ENCODE peak calls at places on chromosomes 11 and 22, in six cellular contexts. One of them, this sample, is unnamed.

GRCh38 chr11:113593698-113594308 is 112.3 kb downstream of the TMPRSS5 start:
- DNase-seq in HCT116: no peak
- DNase-seq in endodermal cell: no peak
- DNase-seq in adipocyte: no peak
- DNase-seq in neural progenitor cell: no peak
- DNase-seq in astrocyte: peak; percentile 42
- DNase-seq in this sample: no peak

GRCh38 chr11:65121447-65121864 is 478 bp downstream of the FAU start:
- DNase-seq in adipocyte: peak; percentile 42
- DNase-seq in astrocyte: no peak
- DNase-seq in endodermal cell: peak; percentile 55
- DNase-seq in neural progenitor cell: peak; percentile 39
- DNase-seq in HCT116: no peak
- DNase-seq in this sample: peak; percentile 70

GRCh38 chr11:110777765-110778164 is 65.5 kb upstream of the ARHGAP20 start:
- DNase-seq in endodermal cell: no peak
- DNase-seq in adipocyte: peak; percentile 56
- DNase-seq in neural progenitor cell: no peak
- DNase-seq in HCT116: no peak
- DNase-seq in astrocyte: peak; percentile 61
- DNase-seq in this sample: no peak

GRCh38 chr11:126431401-126432064 is 76.0 kb downstream of the ST3GAL4 start:
- DNase-seq in endodermal cell: no peak
- DNase-seq in HCT116: no peak
- DNase-seq in astrocyte: peak; percentile 75
- DNase-seq in neural progenitor cell: no peak
- DNase-seq in adipocyte: peak; percentile 80
- DNase-seq in this sample: no peak

GRCh38 chr11:131033151-131033651 is 116.9 kb upstream of the SNX19 start:
- DNase-seq in adipocyte: peak; percentile 77
- DNase-seq in HCT116: peak; percentile 12
- DNase-seq in neural progenitor cell: no peak
- DNase-seq in endodermal cell: peak; percentile 77
- DNase-seq in astrocyte: peak; percentile 99
- DNase-seq in this sample: peak; percentile 77

GRCh38 chr11:12889243-12889642 is 119.9 kb upstream of the RASSF10 start:
- DNase-seq in neural progenitor cell: no peak
- DNase-seq in astrocyte: peak; percentile 77
- DNase-seq in adipocyte: peak; percentile 90
- DNase-seq in endodermal cell: no peak
- DNase-seq in HCT116: no peak
- DNase-seq in this sample: no peak

GRCh38 chr11:119584193-119585037 is 144.6 kb downstream of the NECTIN1 start:
- DNase-seq in astrocyte: peak; percentile 89
- DNase-seq in adipocyte: peak; percentile 70
- DNase-seq in HCT116: no peak
- DNase-seq in endodermal cell: peak; percentile 89
- DNase-seq in neural progenitor cell: peak; percentile 95
- DNase-seq in this sample: peak; percentile 88

GRCh38 chr11:83736689-83737088 is 450.5 kb upstream of the CCDC90B start:
- DNase-seq in adipocyte: no peak
- DNase-seq in astrocyte: no peak
- DNase-seq in endodermal cell: no peak
- DNase-seq in neural progenitor cell: no peak
- DNase-seq in HCT116: no peak
- DNase-seq in this sample: no peak

DNA sequence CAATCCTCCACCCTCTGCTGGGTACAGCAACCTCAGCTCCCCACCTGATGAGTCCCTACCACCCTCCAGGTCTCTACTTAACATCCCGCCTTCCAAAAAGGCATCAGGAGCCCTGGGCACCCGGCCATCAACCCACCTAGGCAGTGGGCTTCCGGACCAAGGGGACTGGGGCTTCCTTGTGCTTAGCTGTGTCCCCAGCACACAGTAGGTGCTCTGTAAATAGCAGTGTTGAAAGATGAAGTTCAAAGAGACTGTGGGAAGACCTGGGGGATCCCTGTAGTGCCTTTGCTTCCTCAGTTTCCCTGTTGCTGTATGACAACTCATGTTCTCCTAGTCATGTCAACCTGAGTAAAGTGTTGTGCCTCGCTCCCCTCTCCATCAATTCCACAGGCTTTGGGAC is 21.0 kb downstream of the VWCE start:
- DNase-seq in endodermal cell: no peak
- DNase-seq in neural progenitor cell: no peak
- DNase-seq in adipocyte: no peak
- DNase-seq in HCT116: no peak
- DNase-seq in astrocyte: no peak
- DNase-seq in this sample: no peak
- H3K9ac ChIP-seq in endodermal cell: no peak overlapping the region
- H3K9ac ChIP-seq in neural progenitor cell: no peak overlapping the region
- H3K9ac ChIP-seq in adipocyte: no peak overlapping the region
- H3K9ac ChIP-seq in HCT116: no peak overlapping the region
- H3K9ac ChIP-seq in astrocyte: no peak overlapping the region
- H3K9ac ChIP-seq in this sample: no peak overlapping the region

DNA sequence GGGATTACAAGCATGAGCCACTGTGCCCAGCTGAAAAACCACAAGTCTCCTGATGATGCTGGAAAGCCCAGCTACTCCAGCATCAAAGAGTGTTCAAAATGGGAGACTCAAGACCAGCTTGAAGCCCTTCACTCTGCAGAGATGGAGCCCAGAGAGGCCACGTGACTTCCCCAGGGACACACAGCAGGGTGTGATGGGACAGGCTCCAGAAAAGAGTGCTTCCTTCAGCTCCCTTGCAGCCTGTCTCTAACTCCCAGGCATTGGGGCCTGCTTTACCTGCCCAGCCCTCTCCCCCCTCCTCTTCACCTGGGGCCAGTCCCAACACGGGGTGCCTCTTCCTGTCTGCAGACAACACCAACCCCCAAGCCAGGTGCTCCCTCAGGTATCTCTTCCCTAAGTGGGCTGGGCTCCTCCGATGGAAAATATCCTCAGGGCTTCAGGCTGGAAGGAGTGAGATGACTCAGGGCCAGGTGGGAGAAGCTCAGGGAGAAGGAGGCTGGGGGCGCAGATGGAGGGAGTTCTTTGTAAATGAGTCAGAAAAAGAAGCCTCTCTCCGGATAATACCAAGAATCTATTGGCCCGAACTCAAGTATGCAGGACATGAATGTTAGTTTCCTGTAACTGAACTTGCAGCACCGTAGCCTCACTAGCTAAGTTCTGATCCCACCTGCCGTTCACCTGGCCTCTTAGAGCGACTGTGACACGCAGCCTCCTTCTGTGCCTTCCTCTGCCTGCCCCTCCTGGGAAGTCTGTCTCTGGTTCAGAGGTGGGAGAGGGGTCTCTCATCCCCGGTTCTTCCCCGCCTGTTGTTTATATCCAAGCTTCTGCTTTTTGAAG is 326.6 kb downstream of the MN1 start:
- DNase-seq in HCT116: peak; percentile 66
- DNase-seq in neural progenitor cell: no peak
- DNase-seq in endodermal cell: peak; percentile 89
- DNase-seq in astrocyte: peak; percentile 96
- DNase-seq in adipocyte: peak; percentile 80
- DNase-seq in this sample: no peak
- H3K4me1 ChIP-seq in HCT116: peaks cover 47% of the 10 kb centered on the region
- H3K4me1 ChIP-seq in neural progenitor cell: peaks cover 34% of the 10 kb centered on the region
- H3K4me1 ChIP-seq in endodermal cell: peaks cover 4% of the 10 kb centered on the region
- H3K4me1 ChIP-seq in astrocyte: peaks cover 37% of the 10 kb centered on the region
- H3K4me1 ChIP-seq in adipocyte: peaks cover 22% of the 10 kb centered on the region
- H3K4me1 ChIP-seq in this sample: no peaks in the 10 kb centered on the region

DNA sequence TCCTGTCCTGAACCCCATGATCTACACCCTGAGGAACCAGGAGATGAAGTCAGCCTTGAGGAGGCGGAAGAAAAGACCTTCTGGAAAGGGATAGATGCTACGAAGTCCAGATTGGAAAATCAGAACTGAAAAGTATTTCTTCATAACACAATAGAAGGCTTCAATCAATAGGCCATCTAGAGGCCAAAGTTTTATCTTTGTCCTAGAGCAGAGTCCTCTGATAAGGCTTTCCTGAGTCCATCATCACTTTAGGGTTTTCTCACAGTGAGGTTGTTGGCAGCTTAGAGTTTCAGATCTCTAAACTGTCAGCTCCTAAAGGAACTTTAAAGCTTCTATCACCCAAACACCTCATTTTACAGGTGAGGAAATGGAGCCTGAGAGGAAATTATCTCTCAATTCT is 21.3 kb downstream of the OR4D9 start:
- DNase-seq in HCT116: no peak
- DNase-seq in endodermal cell: no peak
- DNase-seq in adipocyte: no peak
- DNase-seq in astrocyte: no peak
- DNase-seq in neural progenitor cell: no peak
- DNase-seq in this sample: no peak
- H3K9ac ChIP-seq in HCT116: no peak overlapping the region
- H3K9ac ChIP-seq in endodermal cell: no peak overlapping the region
- H3K9ac ChIP-seq in adipocyte: no peak overlapping the region
- H3K9ac ChIP-seq in astrocyte: no peak overlapping the region
- H3K9ac ChIP-seq in neural progenitor cell: no peak overlapping the region
- H3K9ac ChIP-seq in this sample: no peak overlapping the region

GRCh38 chr22:20566420-20567260 is 59.2 kb downstream of the MED15 start:
- DNase-seq in astrocyte: peak; percentile 79
- DNase-seq in HCT116: no peak
- DNase-seq in endodermal cell: no peak
- DNase-seq in adipocyte: peak; percentile 93
- DNase-seq in neural progenitor cell: no peak
- DNase-seq in this sample: no peak
- H3K4me1 ChIP-seq in astrocyte: peaks cover 47% of the 10 kb centered on the region
- H3K4me1 ChIP-seq in HCT116: peaks cover 64% of the 10 kb centered on the region
- H3K4me1 ChIP-seq in endodermal cell: no peaks in the 10 kb centered on the region
- H3K4me1 ChIP-seq in adipocyte: peaks cover 68% of the 10 kb centered on the region
- H3K4me1 ChIP-seq in neural progenitor cell: no peaks in the 10 kb centered on the region
- H3K4me1 ChIP-seq in this sample: peaks cover 28% of the 10 kb centered on the region

GRCh38 chr11:44835326-44835725 is 108.6 kb downstream of the TSPAN18 start:
- DNase-seq in adipocyte: no peak
- DNase-seq in astrocyte: no peak
- DNase-seq in HCT116: no peak
- DNase-seq in endodermal cell: no peak
- DNase-seq in neural progenitor cell: no peak
- DNase-seq in this sample: no peak
- H3K9ac ChIP-seq in adipocyte: no peak overlapping the region
- H3K9ac ChIP-seq in astrocyte: no peak overlapping the region
- H3K9ac ChIP-seq in HCT116: no peak overlapping the region
- H3K9ac ChIP-seq in endodermal cell: no peak overlapping the region
- H3K9ac ChIP-seq in neural progenitor cell: no peak overlapping the region
- H3K9ac ChIP-seq in this sample: no peak overlapping the region

GRCh38 chr22:27609411-27610029 is 192.0 kb downstream of the MN1 start:
- DNase-seq in endodermal cell: peak; percentile 53
- DNase-seq in HCT116: no peak
- DNase-seq in astrocyte: no peak
- DNase-seq in neural progenitor cell: peak; percentile 67
- DNase-seq in adipocyte: no peak
- DNase-seq in this sample: no peak
- H3K4me1 ChIP-seq in endodermal cell: no peaks in the 10 kb centered on the region
- H3K4me1 ChIP-seq in HCT116: no peaks in the 10 kb centered on the region
- H3K4me1 ChIP-seq in astrocyte: no peaks in the 10 kb centered on the region
- H3K4me1 ChIP-seq in neural progenitor cell: peaks cover 33% of the 10 kb centered on the region
- H3K4me1 ChIP-seq in adipocyte: no peaks in the 10 kb centered on the region
- H3K4me1 ChIP-seq in this sample: no peaks in the 10 kb centered on the region

DNA sequence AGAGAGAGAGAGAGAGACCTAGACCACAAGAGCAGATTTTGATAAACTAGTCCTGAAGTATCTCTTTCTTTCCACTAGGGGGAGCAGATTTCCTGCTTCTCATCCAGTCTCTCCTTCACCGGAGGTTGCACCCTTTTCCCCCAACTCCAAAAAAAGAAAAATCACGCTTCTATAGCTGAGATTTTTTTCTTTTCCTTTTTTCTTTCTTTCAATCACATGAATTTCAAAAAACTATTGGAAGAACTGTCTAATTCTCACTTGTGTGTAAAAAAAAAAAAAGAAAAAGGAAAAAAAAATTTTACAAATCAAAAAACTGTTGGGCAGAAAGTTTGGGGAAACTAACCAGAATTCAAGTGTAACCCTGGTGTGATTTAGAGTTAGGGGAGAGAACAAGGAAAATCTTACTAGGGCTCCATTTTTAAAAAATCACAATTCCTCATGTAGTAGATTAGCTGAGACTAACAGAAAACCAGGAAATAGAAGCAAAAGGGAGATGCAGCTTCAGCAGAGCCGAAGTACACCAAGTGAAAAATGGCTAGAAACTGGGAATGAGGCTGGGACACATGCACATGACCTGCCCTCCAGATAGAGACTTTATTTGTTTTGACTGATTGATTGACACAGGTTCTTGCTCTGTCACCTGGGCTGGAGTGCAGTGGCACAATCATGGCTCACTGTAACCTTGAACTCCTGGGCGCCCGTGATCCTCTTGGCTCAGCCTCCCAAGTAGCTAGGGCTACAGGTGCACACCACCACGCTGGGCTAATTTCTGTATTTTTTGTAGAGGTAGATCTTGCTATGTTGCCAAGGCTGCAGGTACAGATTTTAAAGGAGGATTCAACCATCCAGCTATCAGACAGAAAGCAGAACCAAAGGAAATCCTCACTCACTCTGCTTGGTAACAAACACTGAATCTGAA is 27.1 kb downstream of the SDHD start:
- DNase-seq in neural progenitor cell: peak; percentile 58
- DNase-seq in HCT116: peak; percentile 49
- DNase-seq in endodermal cell: no peak
- DNase-seq in astrocyte: peak; percentile 61
- DNase-seq in adipocyte: peak; percentile 91
- DNase-seq in this sample: no peak
- H3K9ac ChIP-seq in neural progenitor cell: no peak overlapping the region
- H3K9ac ChIP-seq in HCT116: no peak overlapping the region
- H3K9ac ChIP-seq in endodermal cell: no peak overlapping the region
- H3K9ac ChIP-seq in astrocyte: no peak overlapping the region
- H3K9ac ChIP-seq in adipocyte: no peak overlapping the region
- H3K9ac ChIP-seq in this sample: no peak overlapping the region

This sample was measured in kidney.